ENCODE peak calls at places on chromosomes 13 and 19, in five cellular contexts. N, I, X, H and R are unnamed samples.
A peak's percentile ranks its signal among the peaks of the same experiment; 100 is the strongest.

GRCh38 chr13:101406787-101407186 is 9.5 kb downstream of the NALCN start:
- DNase-seq in N (no peak), I (no peak), X (no peak), H (no peak), R (no peak)

GRCh38 chr19:3117746-3118145 is 18.1 kb upstream of the GNA15 start:
- DNase-seq in N (no peak), I (no peak), X (peak; percentile 39), H (no peak), R (no peak)

GRCh38 chr19:13483215-13483614 is 23.1 kb downstream of the CACNA1A start:
- DNase-seq in N (no peak), I (no peak), X (no peak), H (no peak), R (no peak)

GRCh38 chr19:4811328-4812131 is 20.0 kb downstream of the TICAM1 start:
- DNase-seq in N (peak; percentile 97), I (peak; percentile 81), X (peak; percentile 92), H (no peak), R (peak; percentile 88)

GRCh38 chr19:4733755-4734345 is 10.2 kb upstream of the DPP9 start:
- DNase-seq in N (no peak), I (no peak), X (no peak), H (no peak), R (no peak)

GRCh38 chr19:29588095-29588494 is 18.0 kb upstream of the POP4 start:
- DNase-seq in N (no peak), I (no peak), X (no peak), H (no peak), R (no peak)

GRCh38 chr13:112931028-112931934 is 37.7 kb upstream of the MCF2L start:
- DNase-seq in N (peak; percentile 84), I (no peak), X (no peak), H (no peak), R (no peak)

GRCh38 chr19:2417881-2418406 is 9.4 kb downstream of the TIMM13 start:
- DNase-seq in N (no peak), I (no peak), X (no peak), H (no peak), R (no peak)

GRCh38 chr19:16566161-16566560 is 6.1 kb downstream of the SLC35E1 start:
- DNase-seq in N (no peak), I (no peak), X (no peak), H (no peak), R (no peak)

GRCh38 chr13:79483302-79483701 is 2.3 kb downstream of the NDFIP2 start:
- DNase-seq in N (no peak), I (no peak), X (no peak), H (no peak), R (no peak)

GRCh38 chr13:79485451-79485850 is 4.5 kb downstream of the NDFIP2 start:
- DNase-seq in N (no peak), I (no peak), X (no peak), H (no peak), R (no peak)

GRCh38 chr13:79482271-79482970 is 1.5 kb downstream of the NDFIP2 start:
- DNase-seq in N (no peak), I (no peak), X (no peak), H (no peak), R (no peak)

GRCh38 chr13:79486433-79487188 is 5.7 kb downstream of the NDFIP2 start:
- DNase-seq in N (no peak), I (no peak), X (no peak), H (no peak), R (no peak)

DNA sequence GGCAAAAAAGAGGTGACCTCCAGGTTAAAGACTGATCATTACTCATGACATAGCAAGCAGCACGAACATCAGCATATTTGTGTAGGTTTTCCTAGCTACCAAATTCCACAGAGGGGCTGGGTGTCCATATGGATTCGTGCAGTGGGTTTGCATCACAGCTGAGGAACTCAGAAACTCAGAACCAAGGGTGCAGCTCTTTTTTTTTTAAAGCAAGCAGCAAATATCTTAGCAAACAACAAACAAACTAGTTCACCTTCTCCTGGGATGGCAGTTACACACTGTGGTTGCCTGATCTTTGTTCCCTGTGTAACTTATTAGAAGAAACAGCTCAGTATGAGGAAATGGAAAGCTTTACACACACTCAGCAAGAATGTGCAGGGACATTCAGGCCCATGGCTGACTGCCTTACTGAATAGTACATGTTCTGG is 4.1 kb downstream of the NDFIP2 start:
- DNase-seq in N (no peak), I (no peak), X (no peak), H (no peak), R (no peak)
- H3K27ac ChIP-seq in N (no peak overlapping the region), I (no peak overlapping the region), X (peak overlapping the region; percentile 47), H (no peak overlapping the region), R (no peak overlapping the region)

DNA sequence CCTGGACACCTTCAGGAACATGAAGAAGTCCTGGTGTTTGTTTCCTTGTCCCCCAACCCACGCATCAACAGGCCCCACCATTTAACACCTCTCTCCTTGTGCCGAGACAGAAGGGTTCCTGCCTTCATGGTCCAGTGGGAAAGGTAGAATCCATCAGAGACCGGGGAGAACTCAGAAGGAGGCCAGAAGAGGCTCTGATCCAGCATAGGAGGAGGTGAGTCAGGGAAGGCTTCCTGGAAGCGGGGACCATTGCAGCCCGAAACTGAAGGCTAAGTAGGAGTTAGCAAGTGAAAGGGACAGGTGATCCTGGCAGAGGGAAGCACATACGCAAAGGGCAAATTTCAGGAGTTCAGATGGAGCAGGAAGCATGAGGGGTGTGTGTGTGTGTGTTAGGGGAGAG is 484 bp downstream of the ICAM3 start:
- DNase-seq in N (no peak), I (no peak), X (no peak), H (no peak), R (no peak)
- H3K4me3 ChIP-seq in N (no peak overlapping the region), I (no peak overlapping the region), X (no peak overlapping the region), H (peak overlapping the region; percentile 90), R (no peak overlapping the region)

DNA sequence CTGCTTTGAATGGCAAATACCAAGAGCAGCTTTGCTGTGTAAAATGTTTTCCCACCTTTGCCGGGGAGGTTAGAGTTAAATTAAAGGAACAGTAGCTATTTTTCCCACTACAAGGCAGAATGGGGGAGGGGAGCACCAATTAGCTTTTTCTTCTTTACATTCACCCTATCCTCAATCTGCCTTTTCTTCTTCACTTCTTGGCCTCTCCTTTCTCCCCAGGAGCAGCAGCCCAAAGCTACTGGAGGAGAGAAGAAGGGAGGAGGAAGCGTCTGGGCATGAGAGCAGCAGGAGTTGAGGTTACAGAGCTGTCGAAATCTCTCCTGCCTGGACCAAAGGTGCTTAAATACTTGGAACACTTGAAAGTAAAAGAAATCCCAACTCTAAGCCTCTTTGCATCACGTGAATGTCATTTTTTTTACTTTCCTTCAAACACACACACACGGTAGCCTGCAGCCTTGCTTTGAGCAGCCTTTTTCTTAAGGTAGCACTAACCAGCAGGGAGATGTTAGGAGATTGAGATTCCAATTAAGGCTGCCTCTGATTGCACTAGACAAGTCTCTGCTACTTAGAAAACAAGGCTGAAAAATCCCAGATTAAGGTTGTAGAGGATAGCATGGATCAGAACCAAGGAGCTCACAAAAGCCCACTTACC is 38.9 kb upstream of the WASF3 start:
- DNase-seq in N (peak; percentile 57), I (no peak), X (no peak), H (no peak), R (no peak)
- H3K27ac ChIP-seq in N (no peak overlapping the region), I (no peak overlapping the region), X (no peak overlapping the region), H (no peak overlapping the region), R (no peak overlapping the region)

DNA sequence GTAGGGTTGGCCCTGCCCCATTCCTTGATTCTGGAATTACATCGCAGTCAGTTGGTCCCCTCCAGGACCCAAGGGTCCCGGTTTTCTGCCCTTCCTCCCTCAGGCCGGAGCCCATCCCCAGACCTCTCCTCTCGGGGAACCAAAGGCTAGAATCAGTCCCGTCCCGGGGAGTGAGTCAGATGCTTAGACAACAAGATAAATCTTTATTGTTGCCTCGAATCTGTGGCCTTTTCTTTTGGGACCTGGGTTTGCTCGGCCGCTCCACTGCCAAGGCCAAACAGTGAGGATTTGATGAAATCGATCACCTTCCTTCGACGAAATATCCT is 258 bp upstream of the RASIP1 start:
- DNase-seq in N (peak; percentile 54), I (no peak), X (no peak), H (no peak), R (no peak)
- H3K4me3 ChIP-seq in N (no peak overlapping the region), I (no peak overlapping the region), X (peak overlapping the region; percentile 68), H (no peak overlapping the region), R (peak overlapping the region; percentile 75)

DNA sequence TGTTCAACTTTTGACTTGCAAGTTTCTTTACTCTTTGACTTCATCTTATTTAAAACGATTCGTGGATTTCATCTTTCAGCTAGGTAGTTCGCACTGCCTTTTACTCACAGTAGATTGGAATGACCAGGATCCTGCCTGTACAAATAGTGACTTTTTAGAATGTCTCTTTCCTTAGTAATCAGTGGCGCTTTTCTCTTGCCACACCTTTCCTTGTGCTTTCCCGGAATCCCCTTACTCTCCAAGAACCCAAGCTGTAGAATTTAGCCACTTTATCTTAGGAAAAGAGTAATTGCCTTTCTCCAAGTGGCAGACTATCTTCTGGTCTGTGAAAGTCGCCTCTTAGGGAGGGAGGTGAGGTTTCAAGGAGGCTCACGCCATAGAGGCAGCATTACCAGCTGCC is 123.4 kb downstream of the LMO7 start:
- DNase-seq in N (no peak), I (no peak), X (no peak), H (no peak), R (no peak)
- H3K27ac ChIP-seq in N (no peak overlapping the region), I (no peak overlapping the region), X (peak overlapping the region; percentile 89), H (peak overlapping the region; percentile 2), R (no peak overlapping the region)

DNA sequence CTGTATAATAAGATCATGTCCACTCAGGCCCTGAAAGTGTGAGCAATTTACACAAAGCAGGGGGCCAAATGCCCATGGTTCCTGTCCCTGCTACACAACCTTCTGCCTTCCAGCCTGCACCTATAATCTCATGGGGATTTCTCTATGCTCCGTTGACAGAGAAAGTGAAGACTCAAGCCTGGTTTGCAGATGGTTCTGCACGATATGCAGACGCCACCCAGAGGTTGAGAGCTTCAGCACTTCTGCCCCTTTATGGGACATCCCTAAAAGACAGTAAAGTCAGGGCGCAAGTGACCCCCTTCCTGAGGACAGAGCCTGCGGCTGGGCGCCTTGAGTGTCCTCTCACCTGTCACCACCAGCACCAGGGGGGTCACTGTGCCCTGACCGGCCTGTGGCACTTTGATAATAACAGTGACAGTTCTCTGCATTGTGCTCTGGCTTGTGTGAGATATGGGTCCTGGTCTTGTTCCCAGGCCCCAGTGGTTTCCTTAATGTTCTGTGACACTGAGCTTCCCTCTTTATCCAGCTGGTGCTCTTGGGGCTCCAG is 15.1 kb downstream of the LILRA5 start:
- DNase-seq in N (no peak), I (no peak), X (no peak), H (no peak), R (no peak)
- H3K4me3 ChIP-seq in N (no peak overlapping the region), I (no peak overlapping the region), X (no peak overlapping the region), H (no peak overlapping the region), R (no peak overlapping the region)

GRCh38 chr19:14505488-14506239 is 9.7 kb upstream of the GIPC1 start:
- DNase-seq in N (peak; percentile 95), I (no peak), X (peak; percentile 72), H (no peak), R (no peak)
- H3K27ac ChIP-seq in N (no peak overlapping the region), I (no peak overlapping the region), X (no peak overlapping the region), H (no peak overlapping the region), R (no peak overlapping the region)

GRCh38 chr13:50801087-50801931 is 42.2 kb downstream of the DLEU7 start:
- DNase-seq in N (peak; percentile 88), I (peak; percentile 37), X (no peak), H (peak; percentile 69), R (no peak)
- H3K4me3 ChIP-seq in N (no peak overlapping the region), I (no peak overlapping the region), X (peak overlapping the region; percentile 30), H (no peak overlapping the region), R (peak overlapping the region; percentile 31)